ENCODE peak calls at places on chromosomes 13 and 19, in eight cellular contexts. G is IMR-90; K is choroid plexus epithelial cell; M is lower leg skin; A is left colon; W is psoas muscle; X is glomerular endothelial cell; U is stimulated activated CD4-positive, alpha-beta T cell treated with anti-CD3 and anti-CD28 coated beads, Interleukin-15, amount 100 ng/mL, for 1 hour. E is an unnamed sample.

GRCh38 chr19:51788936-51789795 is 5.8 kb upstream of the FPR3 start:
- DNase-seq in G (no peak), K (peak; percentile 57), M (no peak), A (no peak), W (no peak), X (no peak), U (no peak), E (no peak)

GRCh38 chr19:869245-870177 is 10.0 kb downstream of the CFD start:
- DNase-seq in G (peak; percentile 96), K (peak; percentile 96), M (peak; percentile 75), A (peak; percentile 69), W (peak; percentile 84), X (peak; percentile 42), U (no peak), E (no peak)

GRCh38 chr13:20428666-20429644 is 96.7 kb downstream of the CRYL1 start:
- DNase-seq in G (peak; percentile 61), K (no peak), M (no peak), A (no peak), W (no peak), X (no peak), U (no peak), E (no peak)

GRCh38 chr13:51266642-51267041 is 44.4 kb downstream of the FAM124A start:
- DNase-seq in G (no peak), K (no peak), M (no peak), A (no peak), W (no peak), X (no peak), U (no peak), E (no peak)

GRCh38 chr19:19138110-19138981 is at the start of gene TMEM161A:
- DNase-seq in G (peak; percentile 99), K (peak; percentile 100), M (peak; percentile 98), A (peak; percentile 98), W (peak; percentile 98), X (peak; percentile 92), U (peak; percentile 87), E (peak; percentile 94)

GRCh38 chr19:51514866-51515481 is 13.4 kb upstream of the SIGLEC12 start:
- DNase-seq in G (peak; percentile 48), K (peak; percentile 78), M (no peak), A (no peak), W (no peak), X (peak; percentile 33), U (no peak), E (no peak)

GRCh38 chr19:12987781-12988180 is 7.5 kb upstream of the NFIX start:
- DNase-seq in G (no peak), K (no peak), M (no peak), A (no peak), W (no peak), X (no peak), U (no peak), E (no peak)

GRCh38 chr13:95656386-95657015 is 12.0 kb upstream of the DZIP1 start:
- DNase-seq in G (no peak), K (no peak), M (no peak), A (no peak), W (no peak), X (no peak), U (no peak), E (no peak)

GRCh38 chr19:3725640-3726310 is 17.6 kb downstream of the TJP3 start:
- DNase-seq in G (no peak), K (peak; percentile 19), M (no peak), A (peak; percentile 95), W (no peak), X (no peak), U (no peak), E (no peak)

GRCh38 chr13:43411741-43412140 is 375.0 kb downstream of the ENOX1 start:
- DNase-seq in G (peak; percentile 23), K (no peak), M (no peak), A (peak; percentile 54), W (peak; percentile 87), X (no peak), U (no peak), E (no peak)

GRCh38 chr19:30077851-30078355 is 135.9 kb downstream of the URI1 start:
- DNase-seq in G (no peak), K (no peak), M (no peak), A (peak; percentile 4), W (peak; percentile 20), X (no peak), U (no peak), E (no peak)

GRCh38 chr13:70622785-70623184 is 514.5 kb upstream of the KLHL1 start:
- DNase-seq in G (no peak), K (no peak), M (no peak), A (no peak), W (no peak), X (no peak), U (no peak), E (no peak)

GRCh38 chr19:23399443-23399842 is 4.2 kb upstream of the ZNF91 start:
- DNase-seq in G (no peak), K (no peak), M (no peak), A (no peak), W (no peak), X (no peak), U (no peak), E (no peak)

GRCh38 chr13:38941353-38941945 is 49.2 kb downstream of the STOML3 start:
- DNase-seq in G (no peak), K (peak; percentile 17), M (no peak), A (no peak), W (no peak), X (no peak), U (no peak), E (no peak)

GRCh38 chr19:50837300-50837699 is 3.9 kb upstream of the KLK15 start:
- DNase-seq in G (no peak), K (no peak), M (no peak), A (peak; percentile 60), W (no peak), X (no peak), U (no peak), E (no peak)

GRCh38 chr19:36526581-36526980 is 1.5 kb downstream of the ZNF260 start:
- DNase-seq in G (no peak), K (peak; percentile 2), M (no peak), A (no peak), W (no peak), X (no peak), U (no peak), E (no peak)

GRCh38 chr19:45598267-45599011 is 3.6 kb downstream of the GPR4 start:
- DNase-seq in G (no peak), K (peak; percentile 6), M (no peak), A (no peak), W (no peak), X (no peak), U (no peak), E (no peak)

GRCh38 chr19:18194554-18195238 is 1.7 kb downstream of the MPV17L2 start:
- DNase-seq in G (peak; percentile 34), K (peak; percentile 29), M (no peak), A (peak; percentile 66), W (peak; percentile 66), X (no peak), U (no peak), E (no peak)

GRCh38 chr19:2187164-2187563 is 23.4 kb downstream of the DOT1L start:
- DNase-seq in G (no peak), K (no peak), M (no peak), A (no peak), W (no peak), X (no peak), U (no peak), E (no peak)

GRCh38 chr19:50750010-50750409 is 20.3 kb upstream of the GPR32 start:
- DNase-seq in G (no peak), K (no peak), M (no peak), A (no peak), W (no peak), X (no peak), U (no peak), E (no peak)

GRCh38 chr19:47227347-47228167 is 3.4 kb downstream of the BBC3 start:
- DNase-seq in G (peak; percentile 94), K (peak; percentile 96), M (peak; percentile 92), A (peak; percentile 95), W (peak; percentile 94), X (no peak), U (no peak), E (no peak)

GRCh38 chr19:29653398-29653797 is 11.9 kb upstream of the PLEKHF1 start:
- DNase-seq in G (no peak), K (no peak), M (no peak), A (no peak), W (no peak), X (no peak), U (no peak), E (no peak)

GRCh38 chr13:30904043-30904442 is 2.0 kb upstream of the MEDAG start:
- DNase-seq in G (peak; percentile 52), K (peak; percentile 64), M (no peak), A (no peak), W (no peak), X (no peak), U (no peak), E (no peak)

GRCh38 chr13:113791226-113791625 is 32.2 kb downstream of the TMEM255B start:
- DNase-seq in G (no peak), K (no peak), M (no peak), A (no peak), W (no peak), X (no peak), U (no peak), E (no peak)

GRCh38 chr19:35247526-35248309 is 1.1 kb upstream of the LSR start:
- DNase-seq in G (no peak), K (no peak), M (peak; percentile 54), A (peak; percentile 90), W (no peak), X (no peak), U (peak; percentile 41), E (no peak)

GRCh38 chr13:112244495-112245177 is 131.5 kb upstream of the SPACA7 start:
- DNase-seq in G (no peak), K (no peak), M (no peak), A (no peak), W (no peak), X (no peak), U (no peak), E (no peak)

GRCh38 chr19:39046037-39046821 is 13.9 kb upstream of the FBXO27 start:
- DNase-seq in G (no peak), K (peak; percentile 10), M (no peak), A (no peak), W (no peak), X (no peak), U (no peak), E (no peak)

GRCh38 chr13:52010890-52011689 is at the start of gene ATP7B:
- DNase-seq in G (no peak), K (no peak), M (no peak), A (peak; percentile 38), W (peak; percentile 49), X (no peak), U (no peak), E (peak; percentile 16)

GRCh38 chr19:39261704-39262103 is 6.5 kb upstream of the IFNL2 start:
- DNase-seq in G (no peak), K (no peak), M (no peak), A (no peak), W (no peak), X (no peak), U (no peak), E (no peak)

GRCh38 chr13:28558126-28558525 is 63.2 kb upstream of the FLT1 start:
- DNase-seq in G (peak; percentile 97), K (peak; percentile 91), M (no peak), A (no peak), W (no peak), X (no peak), U (no peak), E (no peak)

GRCh38 chr19:58154287-58154678 is 3.7 kb upstream of the ZNF329 start:
- DNase-seq in G (peak; percentile 24), K (peak; percentile 64), M (peak; percentile 13), A (peak; percentile 43), W (peak; percentile 57), X (no peak), U (no peak), E (no peak)

GRCh38 chr19:582497-583197 is 7.0 kb upstream of the HCN2 start:
- DNase-seq in G (peak; percentile 59), K (peak; percentile 38), M (no peak), A (no peak), W (no peak), X (no peak), U (no peak), E (no peak)

GRCh38 chr19:2492870-2493269 is 16.9 kb downstream of the GADD45B start:
- DNase-seq in G (no peak), K (no peak), M (no peak), A (no peak), W (peak; percentile 45), X (no peak), U (no peak), E (no peak)

E was measured in central memory CD8-positive, alpha-beta T cell.